ENCODE peak calls at places on chromosomes 13 and 19, in ten cellular contexts. I is osteoblast, R is DND-41, Q is left lung, P is cardiac fibroblast, H is fibroblast of villous mesenchyme, U is epithelial cell of esophagus, M is fibroblast of the aortic adventitia, S is breast epithelium, K is coronary artery. F is an unnamed sample.

GRCh38 chr19:4776436-4777205 is 14.9 kb upstream of the FEM1A start:
- DNase-seq in I (no peak), R (no peak), Q (no peak), P (no peak), H (no peak), U (no peak), M (no peak), S (no peak), K (no peak), F (no peak)

GRCh38 chr19:2289714-2290435 is 7.9 kb upstream of the PEAK3 start:
- DNase-seq in I (peak), R (peak), Q (peak), P (no peak), H (no peak), U (peak), M (no peak), S (no peak), K (no peak), F (peak)

GRCh38 chr19:56622374-56622773 is 20.6 kb upstream of the SMIM17 start:
- DNase-seq in I (no peak), R (no peak), Q (no peak), P (no peak), H (no peak), U (no peak), M (no peak), S (no peak), K (no peak), F (no peak)

GRCh38 chr13:97648171-97648880 is 214.4 kb downstream of the RAP2A start:
- DNase-seq in I (no peak), R (no peak), Q (no peak), P (peak), H (peak), U (peak), M (peak), S (no peak), K (no peak), F (no peak)

GRCh38 chr13:45751882-45752281 is 49.8 kb downstream of the CBY2 start:
- DNase-seq in I (peak), R (no peak), Q (no peak), P (no peak), H (no peak), U (peak), M (no peak), S (no peak), K (no peak), F (no peak)

GRCh38 chr13:48626077-48626449 is 27.7 kb upstream of the CYSLTR2 start:
- DNase-seq in I (no peak), R (peak), Q (no peak), P (peak), H (peak), U (no peak), M (peak), S (no peak), K (no peak), F (no peak)

GRCh38 chr13:31192306-31192705 is 7.5 kb upstream of the B3GLCT start:
- DNase-seq in I (no peak), R (no peak), Q (no peak), P (no peak), H (no peak), U (no peak), M (no peak), S (no peak), K (no peak), F (no peak)

GRCh38 chr13:104389722-104390121 is 1323.5 kb upstream of the SLC10A2 start:
- DNase-seq in I (no peak), R (no peak), Q (no peak), P (peak), H (peak), U (no peak), M (peak), S (no peak), K (no peak), F (no peak)

GRCh38 chr13:44298314-44298713 is 75.3 kb upstream of the SERP2 start:
- DNase-seq in I (no peak), R (no peak), Q (no peak), P (no peak), H (no peak), U (peak), M (no peak), S (no peak), K (no peak), F (no peak)

GRCh38 chr13:25699056-25699455 is 327.3 kb downstream of the ATP8A2 start:
- DNase-seq in I (no peak), R (no peak), Q (no peak), P (no peak), H (no peak), U (peak), M (no peak), S (no peak), K (no peak), F (no peak)

GRCh38 chr13:33761744-33762143 is 56.2 kb upstream of the RFC3 start:
- DNase-seq in I (peak), R (no peak), Q (no peak), P (no peak), H (peak), U (peak), M (no peak), S (no peak), K (no peak), F (no peak)

GRCh38 chr19:40407714-40408600 is 5.2 kb downstream of the PRX start:
- DNase-seq in I (peak), R (no peak), Q (no peak), P (no peak), H (no peak), U (no peak), M (no peak), S (no peak), K (no peak), F (no peak)

GRCh38 chr19:36009633-36010379 is 1.2 kb upstream of the SYNE4 start:
- DNase-seq in I (peak), R (no peak), Q (no peak), P (no peak), H (no peak), U (no peak), M (no peak), S (no peak), K (no peak), F (no peak)

GRCh38 chr13:91112191-91112579 is 235.3 kb upstream of the MIR17HG start:
- DNase-seq in I (no peak), R (no peak), Q (no peak), P (no peak), H (no peak), U (no peak), M (no peak), S (no peak), K (no peak), F (no peak)

GRCh38 chr13:98503175-98504028 is 73.5 kb downstream of the STK24 start:
- DNase-seq in I (no peak), R (no peak), Q (no peak), P (no peak), H (peak), U (no peak), M (no peak), S (no peak), K (no peak), F (peak)

GRCh38 chr13:113652404-113653263 is 5.4 kb downstream of the ATP4B start:
- DNase-seq in I (peak), R (no peak), Q (peak), P (no peak), H (no peak), U (no peak), M (no peak), S (peak), K (peak), F (no peak)

GRCh38 chr19:17555929-17556813 is 722 bp downstream of the COLGALT1 start:
- DNase-seq in I (peak), R (peak), Q (peak), P (peak), H (peak), U (peak), M (peak), S (no peak), K (no peak), F (peak)

GRCh38 chr19:23784274-23784673 is 25.6 kb upstream of the ZNF681 start:
- DNase-seq in I (no peak), R (no peak), Q (no peak), P (no peak), H (no peak), U (no peak), M (no peak), S (no peak), K (no peak), F (no peak)
- TF ChIP-seq CTCF in I (no peak), R (no peak), Q (no peak), P (no peak), H (no peak), U (no peak), M (no peak), S (no peak), K (no peak), F (no peak)

GRCh38 chr19:20233105-20233504 is 66.1 kb downstream of the ZNF486 start:
- DNase-seq in I (no peak), R (no peak), Q (no peak), P (no peak), H (peak), U (no peak), M (no peak), S (no peak), K (no peak), F (no peak)

GRCh38 chr19:20235156-20235555 is 68.1 kb downstream of the ZNF486 start:
- DNase-seq in I (no peak), R (no peak), Q (no peak), P (no peak), H (no peak), U (no peak), M (no peak), S (no peak), K (no peak), F (no peak)

GRCh38 chr19:20243629-20244028 is 76.6 kb downstream of the ZNF486 start:
- DNase-seq in I (no peak), R (no peak), Q (no peak), P (no peak), H (no peak), U (no peak), M (no peak), S (no peak), K (no peak), F (no peak)

DNA sequence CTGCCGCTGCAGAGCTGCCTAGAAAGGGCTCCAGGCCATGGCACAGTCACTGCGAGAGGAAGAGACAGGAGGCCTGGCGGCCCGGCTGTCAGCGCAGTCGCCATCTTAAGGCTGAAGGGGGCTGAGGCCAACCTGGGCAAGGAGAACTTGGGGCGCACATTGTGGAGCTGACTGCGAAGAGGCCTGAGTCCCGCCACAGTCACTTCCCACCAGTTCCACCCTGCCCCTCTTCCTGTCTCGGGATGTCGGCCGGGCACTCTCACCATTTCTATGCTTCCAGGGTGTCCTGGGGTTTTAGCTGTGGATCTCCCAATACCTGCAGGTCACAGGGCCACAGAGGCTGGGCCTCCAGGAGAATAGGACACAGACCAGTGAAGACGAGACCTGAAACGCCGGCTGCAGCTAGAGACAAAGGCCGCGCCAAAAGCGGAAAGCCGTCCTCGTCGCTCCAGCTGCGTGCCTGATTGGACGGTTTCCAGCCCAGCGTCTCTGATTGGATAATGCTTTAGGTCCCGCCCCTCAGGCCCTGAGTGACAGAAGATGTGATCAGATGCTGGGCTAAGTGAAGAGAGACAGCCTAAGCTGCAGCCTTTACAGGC is 71.1 kb downstream of the ZNF486 start:
- DNase-seq in I (peak), R (peak), Q (peak), P (peak), H (peak), U (peak), M (peak), S (peak), K (peak), F (peak)
- H3K4me3 ChIP-seq in I (peak), R (peak), Q (peak), P (peak), H (peak), U (peak), M (peak), S (peak), K (peak), F (peak)

DNA sequence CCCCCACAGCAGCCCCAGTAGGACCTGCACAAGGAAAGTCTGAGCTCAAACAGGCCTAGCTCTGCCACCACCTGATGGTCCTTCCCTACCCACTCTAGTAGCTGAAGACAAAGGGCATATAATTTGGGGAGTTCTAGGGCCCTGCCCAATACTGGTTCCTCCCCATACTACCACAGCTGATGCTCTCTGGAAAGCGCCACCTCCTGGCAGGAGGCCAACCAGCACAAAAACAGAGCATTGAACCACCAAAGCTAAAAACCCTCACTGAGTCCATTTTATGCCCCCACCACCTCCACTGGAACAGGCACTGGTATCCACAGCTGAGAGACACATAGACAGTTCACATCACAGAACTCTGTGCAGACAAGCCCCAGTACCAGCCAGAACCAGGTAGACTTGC is 1276.8 kb downstream of the OLFM4 start:
- DNase-seq in I (no peak), R (no peak), Q (no peak), P (no peak), H (no peak), U (no peak), M (no peak), S (no peak), K (no peak), F (no peak)
- TF ChIP-seq CTCF in I (no peak), R (no peak), Q (no peak), P (no peak), H (no peak), U (no peak), M (no peak), S (no peak), K (no peak), F (no peak)

GRCh38 chr19:47095707-47096704 is 17.6 kb downstream of the ZC3H4 start:
- DNase-seq in I (no peak), R (peak), Q (peak), P (no peak), H (peak), U (peak), M (peak), S (peak), K (no peak), F (no peak)
- H3K4me3 ChIP-seq in I (no peak), R (no peak), Q (no peak), P (no peak), H (no peak), U (no peak), M (no peak), S (peak), K (no peak), F (peak)

F was measured in GM12865.